ENCODE peak calls at places on chromosome 20, in six cellular contexts. Z, W, J, E, P and Y are unnamed samples.
A peak's percentile ranks its signal among the peaks of the same experiment; 100 is the strongest.

GRCh38 chr20:17108896-17109295 is 117.9 kb upstream of the PCSK2 start:
- DNase-seq in Z (no peak), W (no peak), J (no peak), E (no peak), P (no peak), Y (no peak)

GRCh38 chr20:13452470-13453124 is 186.1 kb downstream of the TASP1 start:
- DNase-seq in Z (no peak), W (no peak), J (no peak), E (no peak), P (no peak), Y (no peak)

GRCh38 chr20:24813080-24813479 is 136.0 kb upstream of the CST7 start:
- DNase-seq in Z (no peak), W (no peak), J (no peak), E (no peak), P (no peak), Y (no peak)

GRCh38 chr20:25160457-25160856 is 35.1 kb upstream of the ENTPD6 start:
- DNase-seq in Z (no peak), W (no peak), J (no peak), E (no peak), P (no peak), Y (no peak)

GRCh38 chr20:38730167-38730988 is 6.1 kb downstream of the SLC32A1 start:
- DNase-seq in Z (peak; percentile 25), W (no peak), J (no peak), E (no peak), P (no peak), Y (no peak)

GRCh38 chr20:60001027-60001567 is 42.9 kb downstream of the CDH26 start:
- DNase-seq in Z (no peak), W (no peak), J (no peak), E (peak; percentile 5), P (no peak), Y (no peak)

GRCh38 chr20:50792708-50793574 is 1.9 kb upstream of the BCAS4 start:
- DNase-seq in Z (no peak), W (no peak), J (no peak), E (no peak), P (no peak), Y (no peak)

GRCh38 chr20:50368813-50369224 is 141.4 kb upstream of the PTPN1 start:
- DNase-seq in Z (no peak), W (no peak), J (no peak), E (peak; percentile 63), P (no peak), Y (no peak)

GRCh38 chr20:64225166-64225595 is 30.4 kb upstream of the PCMTD2 start:
- DNase-seq in Z (no peak), W (no peak), J (no peak), E (no peak), P (no peak), Y (no peak)

GRCh38 chr20:12061471-12061870 is 143.8 kb downstream of the BTBD3 start:
- DNase-seq in Z (no peak), W (no peak), J (no peak), E (no peak), P (no peak), Y (no peak)

GRCh38 chr20:18288748-18289705 is 700 bp downstream of the ZNF133 start:
- DNase-seq in Z (no peak), W (no peak), J (no peak), E (peak; percentile 17), P (no peak), Y (no peak)

GRCh38 chr20:21628800-21629199 is 76.7 kb upstream of the PAX1 start:
- DNase-seq in Z (no peak), W (no peak), J (no peak), E (no peak), P (no peak), Y (no peak)

GRCh38 chr20:56624786-56625681 is 4.1 kb upstream of the TFAP2C start:
- DNase-seq in Z (no peak), W (no peak), J (no peak), E (no peak), P (no peak), Y (no peak)

GRCh38 chr20:24475356-24475755 is 5.9 kb downstream of the SYNDIG1 start:
- DNase-seq in Z (no peak), W (no peak), J (no peak), E (no peak), P (no peak), Y (no peak)

GRCh38 chr20:12040261-12040660 is 122.6 kb downstream of the BTBD3 start:
- DNase-seq in Z (no peak), W (no peak), J (no peak), E (no peak), P (no peak), Y (no peak)

GRCh38 chr20:31568041-31568731 is 36.9 kb upstream of the ID1 start:
- DNase-seq in Z (no peak), W (no peak), J (no peak), E (peak; percentile 36), P (no peak), Y (no peak)

GRCh38 chr20:17647391-17648305 is 34.4 kb downstream of the RRBP1 start:
- DNase-seq in Z (no peak), W (no peak), J (no peak), E (no peak), P (peak; percentile 19), Y (no peak)

GRCh38 chr20:50130995-50131394 is 18.0 kb upstream of the UBE2V1 start:
- DNase-seq in Z (peak; percentile 35), W (peak; percentile 59), J (no peak), E (peak; percentile 53), P (peak; percentile 43), Y (no peak)

GRCh38 chr20:38951611-38952010 is 10.5 kb upstream of the DHX35 start:
- DNase-seq in Z (no peak), W (no peak), J (no peak), E (no peak), P (no peak), Y (no peak)

GRCh38 chr20:21719592-21720214 is 14.2 kb downstream of the PAX1 start:
- DNase-seq in Z (peak; percentile 47), W (no peak), J (peak; percentile 51), E (peak; percentile 47), P (no peak), Y (no peak)

GRCh38 chr20:50092436-50092835 is 20.5 kb downstream of the UBE2V1 start:
- DNase-seq in Z (no peak), W (no peak), J (no peak), E (no peak), P (no peak), Y (no peak)

GRCh38 chr20:25984933-25985332 is 288.3 kb upstream of the ZNF337 start:
- DNase-seq in Z (peak; percentile 26), W (peak; percentile 57), J (no peak), E (peak; percentile 49), P (peak; percentile 70), Y (peak; percentile 75)

DNA sequence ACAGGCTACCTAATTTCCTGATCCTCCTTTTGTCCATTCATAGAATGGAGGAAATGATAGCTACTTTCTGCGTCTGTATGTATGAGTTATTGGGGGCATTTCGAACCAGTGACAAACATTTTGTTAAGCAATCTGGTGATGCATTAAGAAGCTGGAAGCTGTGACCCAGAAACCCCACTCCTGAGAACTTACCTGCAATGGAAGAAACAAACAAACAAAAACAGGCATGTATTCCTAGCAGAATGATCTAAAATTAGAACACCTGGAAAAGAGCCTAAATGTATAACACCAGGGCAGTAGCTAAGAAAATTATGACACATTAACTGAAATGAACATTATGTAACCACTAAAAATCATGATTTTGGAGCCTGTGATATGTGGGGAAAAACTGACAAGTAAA is 33.4 kb upstream of the PRND start:
- DNase-seq in Z (no peak), W (no peak), J (no peak), E (no peak), P (no peak), Y (no peak)
- H3K4me3 ChIP-seq in Z (no peak overlapping the region), W (no peak overlapping the region), J (no peak overlapping the region), E (no peak overlapping the region), P (no peak overlapping the region), Y (no peak overlapping the region)

DNA sequence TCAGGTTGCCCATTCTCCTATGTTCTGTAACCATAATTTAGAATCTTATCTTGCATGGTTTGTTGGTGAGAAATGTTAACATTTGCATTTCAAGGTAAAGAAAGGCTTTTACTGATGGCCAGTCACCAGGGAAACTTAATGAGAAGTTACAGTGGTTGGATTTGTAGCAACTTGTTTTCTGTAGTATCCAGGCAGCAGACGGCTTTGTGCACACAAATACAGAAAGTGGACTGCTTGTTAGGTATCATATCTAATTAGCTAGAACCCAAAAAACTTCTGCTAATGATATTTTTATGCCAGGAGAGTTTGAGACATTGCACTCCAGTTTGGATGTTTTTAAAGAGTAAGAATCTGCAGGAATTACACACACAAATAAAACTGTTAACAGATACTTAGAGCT is 578.0 kb downstream of the DOK5 start:
- DNase-seq in Z (no peak), W (no peak), J (no peak), E (no peak), P (no peak), Y (no peak)
- TF ChIP-seq POLR2A in Z (no peak), W (no peak), J (no peak), E (no peak), P (no peak), Y (no peak)

DNA sequence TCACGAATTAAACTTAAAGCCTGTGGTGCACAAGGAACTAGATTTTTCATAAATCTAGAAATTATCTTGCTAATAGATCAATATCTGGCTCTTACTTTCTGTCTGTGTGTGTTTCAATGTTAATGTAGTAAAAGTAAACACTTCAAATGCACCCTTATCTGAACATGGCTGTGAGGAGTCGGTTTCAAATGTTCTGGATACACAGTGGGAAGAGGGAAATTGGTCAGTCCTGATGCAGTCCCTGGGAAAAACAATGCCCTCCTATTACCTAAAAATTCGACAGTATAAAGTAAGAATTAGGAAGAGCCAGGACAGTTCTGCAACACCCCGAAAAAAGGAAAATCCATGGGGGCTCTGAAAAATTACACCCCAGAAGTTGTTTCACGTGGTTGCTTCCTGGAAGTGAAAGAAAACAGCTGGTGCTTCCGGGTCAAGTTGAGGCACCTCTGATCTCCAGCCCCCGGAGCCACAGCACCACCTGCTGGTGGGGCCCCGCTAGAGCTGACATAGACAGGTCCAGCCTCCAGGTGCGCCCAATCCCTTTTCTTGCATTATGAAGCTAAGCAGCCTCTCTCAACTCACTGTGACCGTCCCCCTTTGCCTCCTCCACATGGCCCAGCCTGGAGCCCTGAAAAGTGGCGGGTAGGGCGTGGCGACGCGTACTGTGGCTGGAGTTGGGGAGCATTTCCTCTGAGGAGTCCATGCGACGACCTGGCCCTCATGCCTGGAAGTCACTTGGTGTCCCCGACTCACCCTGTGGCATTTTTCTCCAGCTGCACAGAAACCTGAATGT is 8.3 kb downstream of the SEMG2 start:
- DNase-seq in Z (peak; percentile 76), W (no peak), J (peak; percentile 63), E (no peak), P (no peak), Y (no peak)
- H3K4me3 ChIP-seq in Z (no peak overlapping the region), W (no peak overlapping the region), J (no peak overlapping the region), E (no peak overlapping the region), P (no peak overlapping the region), Y (no peak overlapping the region)

DNA sequence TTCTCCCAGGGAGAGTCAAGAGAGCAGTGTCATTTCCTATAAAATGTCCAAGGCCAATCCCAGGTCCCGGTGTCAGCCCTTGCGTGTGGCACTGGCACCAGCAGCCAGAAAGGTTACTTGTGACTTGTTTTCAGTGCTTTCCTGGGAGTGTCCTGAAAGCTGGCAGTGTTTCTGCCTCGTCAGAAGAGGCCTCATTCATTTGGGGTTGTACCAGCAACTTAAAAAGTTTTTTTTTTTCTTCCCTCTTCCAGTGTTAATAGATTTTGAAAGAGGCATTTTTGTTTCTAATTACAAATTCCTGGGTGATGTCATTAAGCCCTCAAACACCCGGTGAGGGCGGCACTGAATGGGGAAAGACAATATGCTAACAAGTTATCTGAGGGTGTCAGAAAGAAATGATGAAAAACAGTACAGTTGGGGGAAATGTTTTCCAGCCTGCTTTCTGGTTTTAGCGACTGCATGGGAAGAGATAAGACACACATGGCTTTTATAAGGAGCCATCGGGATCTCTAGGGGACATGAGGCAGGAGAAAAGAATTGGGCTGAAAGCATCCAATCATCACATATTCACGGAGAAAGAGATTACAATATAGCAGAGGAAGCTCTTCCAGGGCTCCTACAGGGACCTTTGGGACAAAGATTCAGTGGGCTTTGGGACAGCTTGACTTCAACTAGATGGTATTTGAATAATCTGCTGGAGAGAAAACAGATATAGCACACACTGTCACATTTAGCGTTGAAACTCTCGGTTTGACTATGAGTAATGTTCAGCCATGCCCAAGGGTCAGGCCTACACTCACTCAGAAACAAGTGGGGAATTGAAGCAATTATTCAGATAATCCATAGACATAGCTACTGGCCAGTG is 153.0 kb downstream of the BCAS1 start:
- DNase-seq in Z (peak; percentile 59), W (peak; percentile 57), J (peak; percentile 44), E (no peak), P (peak; percentile 35), Y (peak; percentile 75)
- TF ChIP-seq POLR2A in Z (peak; percentile 39), W (peak; percentile 28), J (no peak), E (no peak), P (no peak), Y (no peak)